ENCODE peak calls at places on chromosomes 1 and 21, in seven cellular contexts. One of them, this sample, is unnamed.

GRCh38 chr1:169884616-169885015 is 9.1 kb downstream of the SCYL3 start:
- DNase-seq in substantia nigra: no peak
- DNase-seq in NCI-H510A treated with DMSO at 0.1 percent for 48 hours: no peak
- DNase-seq in kidney: no peak
- DNase-seq in HCEC 1CT: peak; percentile 14
- DNase-seq in activated naive CD4-positive, alpha-beta T cell treated with anti-CD3 and anti-CD28 coated beads, Interleukin-2, amount 10 ng/mL, durations not matched to agents 7 days and 5 days: no peak
- DNase-seq in left colon: no peak
- DNase-seq in this sample: no peak

GRCh38 chr1:171139890-171140289 is 45.2 kb upstream of the FMO2 start:
- DNase-seq in substantia nigra: no peak
- DNase-seq in NCI-H510A treated with DMSO at 0.1 percent for 48 hours: peak; percentile 83
- DNase-seq in kidney: no peak
- DNase-seq in HCEC 1CT: no peak
- DNase-seq in activated naive CD4-positive, alpha-beta T cell treated with anti-CD3 and anti-CD28 coated beads, Interleukin-2, amount 10 ng/mL, durations not matched to agents 7 days and 5 days: no peak
- DNase-seq in left colon: no peak
- DNase-seq in this sample: no peak

GRCh38 chr1:36650200-36651065 is 167.7 kb upstream of the CSF3R start:
- DNase-seq in substantia nigra: peak; percentile 20
- DNase-seq in NCI-H510A treated with DMSO at 0.1 percent for 48 hours: peak; percentile 91
- DNase-seq in kidney: no peak
- DNase-seq in HCEC 1CT: peak; percentile 11
- DNase-seq in activated naive CD4-positive, alpha-beta T cell treated with anti-CD3 and anti-CD28 coated beads, Interleukin-2, amount 10 ng/mL, durations not matched to agents 7 days and 5 days: peak; percentile 78
- DNase-seq in left colon: peak; percentile 38
- DNase-seq in this sample: peak; percentile 68

GRCh38 chr1:167630568-167631385 is 745 bp downstream of the RCSD1 start:
- DNase-seq in substantia nigra: no peak
- DNase-seq in NCI-H510A treated with DMSO at 0.1 percent for 48 hours: no peak
- DNase-seq in kidney: no peak
- DNase-seq in HCEC 1CT: no peak
- DNase-seq in activated naive CD4-positive, alpha-beta T cell treated with anti-CD3 and anti-CD28 coated beads, Interleukin-2, amount 10 ng/mL, durations not matched to agents 7 days and 5 days: peak; percentile 60
- DNase-seq in left colon: no peak
- DNase-seq in this sample: no peak

GRCh38 chr1:206445116-206445515 is 25.2 kb upstream of the IKBKE start:
- DNase-seq in substantia nigra: no peak
- DNase-seq in NCI-H510A treated with DMSO at 0.1 percent for 48 hours: no peak
- DNase-seq in kidney: no peak
- DNase-seq in HCEC 1CT: no peak
- DNase-seq in activated naive CD4-positive, alpha-beta T cell treated with anti-CD3 and anti-CD28 coated beads, Interleukin-2, amount 10 ng/mL, durations not matched to agents 7 days and 5 days: no peak
- DNase-seq in left colon: no peak
- DNase-seq in this sample: no peak

GRCh38 chr1:228149341-228150020 is at the start of gene GJC2:
- DNase-seq in substantia nigra: peak; percentile 39
- DNase-seq in NCI-H510A treated with DMSO at 0.1 percent for 48 hours: no peak
- DNase-seq in kidney: peak; percentile 86
- DNase-seq in HCEC 1CT: no peak
- DNase-seq in activated naive CD4-positive, alpha-beta T cell treated with anti-CD3 and anti-CD28 coated beads, Interleukin-2, amount 10 ng/mL, durations not matched to agents 7 days and 5 days: no peak
- DNase-seq in left colon: peak; percentile 39
- DNase-seq in this sample: no peak

GRCh38 chr21:14684071-14684470 is 138.0 kb upstream of the SAMSN1 start:
- DNase-seq in substantia nigra: no peak
- DNase-seq in NCI-H510A treated with DMSO at 0.1 percent for 48 hours: no peak
- DNase-seq in kidney: no peak
- DNase-seq in HCEC 1CT: no peak
- DNase-seq in activated naive CD4-positive, alpha-beta T cell treated with anti-CD3 and anti-CD28 coated beads, Interleukin-2, amount 10 ng/mL, durations not matched to agents 7 days and 5 days: no peak
- DNase-seq in left colon: no peak
- DNase-seq in this sample: no peak

GRCh38 chr1:228884196-228884595 is 148.9 kb downstream of the RHOU start:
- DNase-seq in substantia nigra: no peak
- DNase-seq in NCI-H510A treated with DMSO at 0.1 percent for 48 hours: no peak
- DNase-seq in kidney: no peak
- DNase-seq in HCEC 1CT: no peak
- DNase-seq in activated naive CD4-positive, alpha-beta T cell treated with anti-CD3 and anti-CD28 coated beads, Interleukin-2, amount 10 ng/mL, durations not matched to agents 7 days and 5 days: no peak
- DNase-seq in left colon: no peak
- DNase-seq in this sample: no peak

GRCh38 chr1:176364231-176364905 is 98.6 kb upstream of the PAPPA2 start:
- DNase-seq in substantia nigra: no peak
- DNase-seq in NCI-H510A treated with DMSO at 0.1 percent for 48 hours: no peak
- DNase-seq in kidney: no peak
- DNase-seq in HCEC 1CT: no peak
- DNase-seq in activated naive CD4-positive, alpha-beta T cell treated with anti-CD3 and anti-CD28 coated beads, Interleukin-2, amount 10 ng/mL, durations not matched to agents 7 days and 5 days: no peak
- DNase-seq in left colon: no peak
- DNase-seq in this sample: no peak

GRCh38 chr1:8706291-8706690 is 111.1 kb downstream of the RERE start:
- DNase-seq in substantia nigra: no peak
- DNase-seq in NCI-H510A treated with DMSO at 0.1 percent for 48 hours: peak; percentile 92
- DNase-seq in kidney: no peak
- DNase-seq in HCEC 1CT: no peak
- DNase-seq in activated naive CD4-positive, alpha-beta T cell treated with anti-CD3 and anti-CD28 coated beads, Interleukin-2, amount 10 ng/mL, durations not matched to agents 7 days and 5 days: no peak
- DNase-seq in left colon: no peak
- DNase-seq in this sample: no peak

GRCh38 chr1:32014199-32014936 is 700 bp downstream of the KHDRBS1 start:
- DNase-seq in substantia nigra: peak; percentile 52
- DNase-seq in NCI-H510A treated with DMSO at 0.1 percent for 48 hours: no peak
- DNase-seq in kidney: peak; percentile 91
- DNase-seq in HCEC 1CT: peak; percentile 48
- DNase-seq in activated naive CD4-positive, alpha-beta T cell treated with anti-CD3 and anti-CD28 coated beads, Interleukin-2, amount 10 ng/mL, durations not matched to agents 7 days and 5 days: peak; percentile 50
- DNase-seq in left colon: peak; percentile 53
- DNase-seq in this sample: peak; percentile 40

GRCh38 chr1:147073062-147073432 is 99.2 kb downstream of the PRKAB2 start:
- DNase-seq in substantia nigra: no peak
- DNase-seq in NCI-H510A treated with DMSO at 0.1 percent for 48 hours: no peak
- DNase-seq in kidney: no peak
- DNase-seq in HCEC 1CT: no peak
- DNase-seq in activated naive CD4-positive, alpha-beta T cell treated with anti-CD3 and anti-CD28 coated beads, Interleukin-2, amount 10 ng/mL, durations not matched to agents 7 days and 5 days: peak; percentile 33
- DNase-seq in left colon: no peak
- DNase-seq in this sample: no peak

GRCh38 chr1:200206340-200206739 is 178.8 kb downstream of the NR5A2 start:
- DNase-seq in substantia nigra: no peak
- DNase-seq in NCI-H510A treated with DMSO at 0.1 percent for 48 hours: no peak
- DNase-seq in kidney: no peak
- DNase-seq in HCEC 1CT: peak; percentile 91
- DNase-seq in activated naive CD4-positive, alpha-beta T cell treated with anti-CD3 and anti-CD28 coated beads, Interleukin-2, amount 10 ng/mL, durations not matched to agents 7 days and 5 days: no peak
- DNase-seq in left colon: no peak
- DNase-seq in this sample: no peak

GRCh38 chr1:1121611-1122077 is 5.8 kb upstream of the C1orf159 start:
- DNase-seq in substantia nigra: peak; percentile 41
- DNase-seq in NCI-H510A treated with DMSO at 0.1 percent for 48 hours: no peak
- DNase-seq in kidney: peak; percentile 78
- DNase-seq in HCEC 1CT: no peak
- DNase-seq in activated naive CD4-positive, alpha-beta T cell treated with anti-CD3 and anti-CD28 coated beads, Interleukin-2, amount 10 ng/mL, durations not matched to agents 7 days and 5 days: no peak
- DNase-seq in left colon: peak; percentile 34
- DNase-seq in this sample: no peak

GRCh38 chr1:110927484-110928075 is 36.1 kb downstream of the LRIF1 start:
- DNase-seq in substantia nigra: no peak
- DNase-seq in NCI-H510A treated with DMSO at 0.1 percent for 48 hours: no peak
- DNase-seq in kidney: no peak
- DNase-seq in HCEC 1CT: peak; percentile 6
- DNase-seq in activated naive CD4-positive, alpha-beta T cell treated with anti-CD3 and anti-CD28 coated beads, Interleukin-2, amount 10 ng/mL, durations not matched to agents 7 days and 5 days: no peak
- DNase-seq in left colon: no peak
- DNase-seq in this sample: no peak

GRCh38 chr1:92087542-92087941 is 7.4 kb downstream of the BTBD8 start:
- DNase-seq in substantia nigra: no peak
- DNase-seq in NCI-H510A treated with DMSO at 0.1 percent for 48 hours: no peak
- DNase-seq in kidney: no peak
- DNase-seq in HCEC 1CT: no peak
- DNase-seq in activated naive CD4-positive, alpha-beta T cell treated with anti-CD3 and anti-CD28 coated beads, Interleukin-2, amount 10 ng/mL, durations not matched to agents 7 days and 5 days: no peak
- DNase-seq in left colon: no peak
- DNase-seq in this sample: no peak

GRCh38 chr1:59229138-59229537 is 67.8 kb upstream of the FGGY start:
- DNase-seq in substantia nigra: no peak
- DNase-seq in NCI-H510A treated with DMSO at 0.1 percent for 48 hours: peak; percentile 41
- DNase-seq in kidney: no peak
- DNase-seq in HCEC 1CT: peak; percentile 64
- DNase-seq in activated naive CD4-positive, alpha-beta T cell treated with anti-CD3 and anti-CD28 coated beads, Interleukin-2, amount 10 ng/mL, durations not matched to agents 7 days and 5 days: no peak
- DNase-seq in left colon: no peak
- DNase-seq in this sample: no peak

GRCh38 chr1:26542781-26543443 is 13.4 kb downstream of the RPS6KA1 start:
- DNase-seq in substantia nigra: no peak
- DNase-seq in NCI-H510A treated with DMSO at 0.1 percent for 48 hours: no peak
- DNase-seq in kidney: no peak
- DNase-seq in HCEC 1CT: no peak
- DNase-seq in activated naive CD4-positive, alpha-beta T cell treated with anti-CD3 and anti-CD28 coated beads, Interleukin-2, amount 10 ng/mL, durations not matched to agents 7 days and 5 days: no peak
- DNase-seq in left colon: no peak
- DNase-seq in this sample: no peak

GRCh38 chr21:42317826-42318746 is 2.9 kb upstream of the TFF3 start:
- DNase-seq in substantia nigra: no peak
- DNase-seq in NCI-H510A treated with DMSO at 0.1 percent for 48 hours: no peak
- DNase-seq in kidney: peak; percentile 53
- DNase-seq in HCEC 1CT: no peak
- DNase-seq in activated naive CD4-positive, alpha-beta T cell treated with anti-CD3 and anti-CD28 coated beads, Interleukin-2, amount 10 ng/mL, durations not matched to agents 7 days and 5 days: no peak
- DNase-seq in left colon: no peak
- DNase-seq in this sample: no peak

GRCh38 chr1:183023146-183023600 is at the start of gene LAMC1:
- DNase-seq in substantia nigra: no peak
- DNase-seq in NCI-H510A treated with DMSO at 0.1 percent for 48 hours: peak; percentile 44
- DNase-seq in kidney: peak; percentile 93
- DNase-seq in HCEC 1CT: peak; percentile 78
- DNase-seq in activated naive CD4-positive, alpha-beta T cell treated with anti-CD3 and anti-CD28 coated beads, Interleukin-2, amount 10 ng/mL, durations not matched to agents 7 days and 5 days: peak; percentile 21
- DNase-seq in left colon: peak; percentile 58
- DNase-seq in this sample: peak; percentile 19

GRCh38 chr1:8017495-8018310 is 8.4 kb downstream of the ERRFI1 start:
- DNase-seq in substantia nigra: peak; percentile 11
- DNase-seq in NCI-H510A treated with DMSO at 0.1 percent for 48 hours: peak; percentile 82
- DNase-seq in kidney: no peak
- DNase-seq in HCEC 1CT: no peak
- DNase-seq in activated naive CD4-positive, alpha-beta T cell treated with anti-CD3 and anti-CD28 coated beads, Interleukin-2, amount 10 ng/mL, durations not matched to agents 7 days and 5 days: no peak
- DNase-seq in left colon: no peak
- DNase-seq in this sample: no peak

GRCh38 chr1:50308883-50309282 is 114.4 kb downstream of the DMRTA2 start:
- DNase-seq in substantia nigra: no peak
- DNase-seq in NCI-H510A treated with DMSO at 0.1 percent for 48 hours: no peak
- DNase-seq in kidney: no peak
- DNase-seq in HCEC 1CT: no peak
- DNase-seq in activated naive CD4-positive, alpha-beta T cell treated with anti-CD3 and anti-CD28 coated beads, Interleukin-2, amount 10 ng/mL, durations not matched to agents 7 days and 5 days: peak; percentile 50
- DNase-seq in left colon: no peak
- DNase-seq in this sample: peak; percentile 24

GRCh38 chr1:10031461-10031860 is 1.3 kb upstream of the UBE4B start:
- DNase-seq in substantia nigra: no peak
- DNase-seq in NCI-H510A treated with DMSO at 0.1 percent for 48 hours: no peak
- DNase-seq in kidney: no peak
- DNase-seq in HCEC 1CT: peak; percentile 86
- DNase-seq in activated naive CD4-positive, alpha-beta T cell treated with anti-CD3 and anti-CD28 coated beads, Interleukin-2, amount 10 ng/mL, durations not matched to agents 7 days and 5 days: no peak
- DNase-seq in left colon: no peak
- DNase-seq in this sample: no peak

GRCh38 chr1:170063109-170063826 is 11.2 kb downstream of the KIFAP3 start:
- DNase-seq in substantia nigra: no peak
- DNase-seq in NCI-H510A treated with DMSO at 0.1 percent for 48 hours: no peak
- DNase-seq in kidney: no peak
- DNase-seq in HCEC 1CT: peak; percentile 40
- DNase-seq in activated naive CD4-positive, alpha-beta T cell treated with anti-CD3 and anti-CD28 coated beads, Interleukin-2, amount 10 ng/mL, durations not matched to agents 7 days and 5 days: no peak
- DNase-seq in left colon: no peak
- DNase-seq in this sample: no peak

GRCh38 chr1:179867493-179868330 is 9.9 kb downstream of the TOR1AIP2 start:
- DNase-seq in substantia nigra: peak; percentile 3
- DNase-seq in NCI-H510A treated with DMSO at 0.1 percent for 48 hours: peak; percentile 45
- DNase-seq in kidney: no peak
- DNase-seq in HCEC 1CT: peak; percentile 49
- DNase-seq in activated naive CD4-positive, alpha-beta T cell treated with anti-CD3 and anti-CD28 coated beads, Interleukin-2, amount 10 ng/mL, durations not matched to agents 7 days and 5 days: peak; percentile 69
- DNase-seq in left colon: no peak
- DNase-seq in this sample: peak; percentile 53

This sample was measured in activated CD4-positive, alpha-beta memory T cell treated with anti-CD3 and anti-CD28 coated beads, Interleukin-2, amount 10 ng/mL, durations not matched to agents 7 days and 5 days.